ENCODE peak calls at places on chromosomes 2 and 18, in nine cellular contexts. One of them, this sample, is unnamed.

GRCh38 chr2:170578596-170578995 is 136.5 kb upstream of the SP5 start:
- DNase-seq in GM03348: no peak
- DNase-seq in activated CD8-positive, alpha-beta memory T cell treated with anti-CD3 and anti-CD28 coated beads for 48 hours: no peak
- DNase-seq in stimulated activated CD4-positive, alpha-beta T cell treated with anti-CD3 and anti-CD28 coated beads, Interleukin-2, amount 100 ng/mL, for 48 hours: no peak
- DNase-seq in NCI-H1105: no peak
- DNase-seq in nephron progenitor cell: no peak
- DNase-seq in stimulated activated CD8-positive, alpha-beta memory T cell treated with anti-CD3 and anti-CD28 coated beads, Interleukin-12 subunit alpha, Interleukin-12 subunit beta, amount 100 ng/mL, for 1 hour: no peak
- DNase-seq in body of pancreas: no peak
- DNase-seq in Peyer's patch: no peak
- DNase-seq in this sample: no peak

GRCh38 chr2:120433816-120434290 is 87.9 kb downstream of the INHBB start:
- DNase-seq in stimulated activated CD4-positive, alpha-beta T cell treated with anti-CD3 and anti-CD28 coated beads, Interleukin-2, amount 100 ng/mL, for 48 hours: no peak
- DNase-seq in GM03348: no peak
- DNase-seq in nephron progenitor cell: no peak
- DNase-seq in NCI-H1105: no peak
- DNase-seq in Peyer's patch: no peak
- DNase-seq in stimulated activated CD8-positive, alpha-beta memory T cell treated with anti-CD3 and anti-CD28 coated beads, Interleukin-12 subunit alpha, Interleukin-12 subunit beta, amount 100 ng/mL, for 1 hour: no peak
- DNase-seq in body of pancreas: no peak
- DNase-seq in activated CD8-positive, alpha-beta memory T cell treated with anti-CD3 and anti-CD28 coated beads for 48 hours: no peak
- DNase-seq in this sample: no peak

GRCh38 chr2:101307503-101307902 is 998 bp downstream of the RNF149 start:
- DNase-seq in activated CD8-positive, alpha-beta memory T cell treated with anti-CD3 and anti-CD28 coated beads for 48 hours: no peak
- DNase-seq in Peyer's patch: no peak
- DNase-seq in stimulated activated CD8-positive, alpha-beta memory T cell treated with anti-CD3 and anti-CD28 coated beads, Interleukin-12 subunit alpha, Interleukin-12 subunit beta, amount 100 ng/mL, for 1 hour: no peak
- DNase-seq in stimulated activated CD4-positive, alpha-beta T cell treated with anti-CD3 and anti-CD28 coated beads, Interleukin-2, amount 100 ng/mL, for 48 hours: no peak
- DNase-seq in body of pancreas: no peak
- DNase-seq in nephron progenitor cell: no peak
- DNase-seq in GM03348: no peak
- DNase-seq in NCI-H1105: no peak
- DNase-seq in this sample: no peak

GRCh38 chr2:122145805-122146204 is 390.4 kb downstream of the TSN start:
- DNase-seq in activated CD8-positive, alpha-beta memory T cell treated with anti-CD3 and anti-CD28 coated beads for 48 hours: no peak
- DNase-seq in stimulated activated CD4-positive, alpha-beta T cell treated with anti-CD3 and anti-CD28 coated beads, Interleukin-2, amount 100 ng/mL, for 48 hours: no peak
- DNase-seq in GM03348: no peak
- DNase-seq in stimulated activated CD8-positive, alpha-beta memory T cell treated with anti-CD3 and anti-CD28 coated beads, Interleukin-12 subunit alpha, Interleukin-12 subunit beta, amount 100 ng/mL, for 1 hour: no peak
- DNase-seq in Peyer's patch: no peak
- DNase-seq in body of pancreas: no peak
- DNase-seq in nephron progenitor cell: no peak
- DNase-seq in NCI-H1105: no peak
- DNase-seq in this sample: no peak

GRCh38 chr18:22517356-22517755 is 99.6 kb upstream of the CTAGE1 start:
- DNase-seq in stimulated activated CD8-positive, alpha-beta memory T cell treated with anti-CD3 and anti-CD28 coated beads, Interleukin-12 subunit alpha, Interleukin-12 subunit beta, amount 100 ng/mL, for 1 hour: no peak
- DNase-seq in stimulated activated CD4-positive, alpha-beta T cell treated with anti-CD3 and anti-CD28 coated beads, Interleukin-2, amount 100 ng/mL, for 48 hours: no peak
- DNase-seq in body of pancreas: no peak
- DNase-seq in activated CD8-positive, alpha-beta memory T cell treated with anti-CD3 and anti-CD28 coated beads for 48 hours: no peak
- DNase-seq in Peyer's patch: no peak
- DNase-seq in nephron progenitor cell: no peak
- DNase-seq in NCI-H1105: no peak
- DNase-seq in GM03348: no peak
- DNase-seq in this sample: no peak

GRCh38 chr2:143371616-143372015 is 242.4 kb downstream of the ARHGAP15 start:
- DNase-seq in activated CD8-positive, alpha-beta memory T cell treated with anti-CD3 and anti-CD28 coated beads for 48 hours: no peak
- DNase-seq in nephron progenitor cell: no peak
- DNase-seq in stimulated activated CD4-positive, alpha-beta T cell treated with anti-CD3 and anti-CD28 coated beads, Interleukin-2, amount 100 ng/mL, for 48 hours: no peak
- DNase-seq in stimulated activated CD8-positive, alpha-beta memory T cell treated with anti-CD3 and anti-CD28 coated beads, Interleukin-12 subunit alpha, Interleukin-12 subunit beta, amount 100 ng/mL, for 1 hour: no peak
- DNase-seq in NCI-H1105: no peak
- DNase-seq in GM03348: no peak
- DNase-seq in Peyer's patch: no peak
- DNase-seq in body of pancreas: no peak
- DNase-seq in this sample: no peak

GRCh38 chr2:16188256-16188890 is 248.0 kb downstream of the MYCN start:
- DNase-seq in stimulated activated CD8-positive, alpha-beta memory T cell treated with anti-CD3 and anti-CD28 coated beads, Interleukin-12 subunit alpha, Interleukin-12 subunit beta, amount 100 ng/mL, for 1 hour: no peak
- DNase-seq in Peyer's patch: no peak
- DNase-seq in stimulated activated CD4-positive, alpha-beta T cell treated with anti-CD3 and anti-CD28 coated beads, Interleukin-2, amount 100 ng/mL, for 48 hours: no peak
- DNase-seq in body of pancreas: no peak
- DNase-seq in activated CD8-positive, alpha-beta memory T cell treated with anti-CD3 and anti-CD28 coated beads for 48 hours: no peak
- DNase-seq in NCI-H1105: no peak
- DNase-seq in nephron progenitor cell: no peak
- DNase-seq in GM03348: no peak
- DNase-seq in this sample: no peak

GRCh38 chr2:216492951-216493685 is 5.5 kb upstream of the RPL37A start:
- DNase-seq in nephron progenitor cell: peak; percentile 24
- DNase-seq in Peyer's patch: no peak
- DNase-seq in NCI-H1105: no peak
- DNase-seq in GM03348: peak; percentile 66
- DNase-seq in stimulated activated CD8-positive, alpha-beta memory T cell treated with anti-CD3 and anti-CD28 coated beads, Interleukin-12 subunit alpha, Interleukin-12 subunit beta, amount 100 ng/mL, for 1 hour: no peak
- DNase-seq in body of pancreas: no peak
- DNase-seq in stimulated activated CD4-positive, alpha-beta T cell treated with anti-CD3 and anti-CD28 coated beads, Interleukin-2, amount 100 ng/mL, for 48 hours: no peak
- DNase-seq in activated CD8-positive, alpha-beta memory T cell treated with anti-CD3 and anti-CD28 coated beads for 48 hours: no peak
- DNase-seq in this sample: no peak

GRCh38 chr2:46769809-46770208 is 145.8 kb downstream of the MCFD2 start:
- DNase-seq in stimulated activated CD8-positive, alpha-beta memory T cell treated with anti-CD3 and anti-CD28 coated beads, Interleukin-12 subunit alpha, Interleukin-12 subunit beta, amount 100 ng/mL, for 1 hour: no peak
- DNase-seq in nephron progenitor cell: no peak
- DNase-seq in activated CD8-positive, alpha-beta memory T cell treated with anti-CD3 and anti-CD28 coated beads for 48 hours: no peak
- DNase-seq in NCI-H1105: no peak
- DNase-seq in Peyer's patch: no peak
- DNase-seq in stimulated activated CD4-positive, alpha-beta T cell treated with anti-CD3 and anti-CD28 coated beads, Interleukin-2, amount 100 ng/mL, for 48 hours: no peak
- DNase-seq in GM03348: no peak
- DNase-seq in body of pancreas: no peak
- DNase-seq in this sample: no peak

GRCh38 chr18:45056907-45057306 is 376.2 kb downstream of the SETBP1 start:
- DNase-seq in GM03348: no peak
- DNase-seq in Peyer's patch: no peak
- DNase-seq in nephron progenitor cell: no peak
- DNase-seq in stimulated activated CD4-positive, alpha-beta T cell treated with anti-CD3 and anti-CD28 coated beads, Interleukin-2, amount 100 ng/mL, for 48 hours: no peak
- DNase-seq in NCI-H1105: no peak
- DNase-seq in body of pancreas: no peak
- DNase-seq in stimulated activated CD8-positive, alpha-beta memory T cell treated with anti-CD3 and anti-CD28 coated beads, Interleukin-12 subunit alpha, Interleukin-12 subunit beta, amount 100 ng/mL, for 1 hour: no peak
- DNase-seq in activated CD8-positive, alpha-beta memory T cell treated with anti-CD3 and anti-CD28 coated beads for 48 hours: no peak
- DNase-seq in this sample: no peak

GRCh38 chr2:171146071-171146470 is 14.6 kb downstream of the TLK1 start:
- DNase-seq in body of pancreas: no peak
- DNase-seq in GM03348: no peak
- DNase-seq in stimulated activated CD4-positive, alpha-beta T cell treated with anti-CD3 and anti-CD28 coated beads, Interleukin-2, amount 100 ng/mL, for 48 hours: no peak
- DNase-seq in stimulated activated CD8-positive, alpha-beta memory T cell treated with anti-CD3 and anti-CD28 coated beads, Interleukin-12 subunit alpha, Interleukin-12 subunit beta, amount 100 ng/mL, for 1 hour: no peak
- DNase-seq in nephron progenitor cell: no peak
- DNase-seq in Peyer's patch: no peak
- DNase-seq in NCI-H1105: no peak
- DNase-seq in activated CD8-positive, alpha-beta memory T cell treated with anti-CD3 and anti-CD28 coated beads for 48 hours: no peak
- DNase-seq in this sample: no peak

GRCh38 chr2:72619622-72620021 is 206.2 kb downstream of the EXOC6B start:
- DNase-seq in stimulated activated CD8-positive, alpha-beta memory T cell treated with anti-CD3 and anti-CD28 coated beads, Interleukin-12 subunit alpha, Interleukin-12 subunit beta, amount 100 ng/mL, for 1 hour: no peak
- DNase-seq in nephron progenitor cell: peak; percentile 23
- DNase-seq in Peyer's patch: no peak
- DNase-seq in body of pancreas: no peak
- DNase-seq in NCI-H1105: no peak
- DNase-seq in activated CD8-positive, alpha-beta memory T cell treated with anti-CD3 and anti-CD28 coated beads for 48 hours: no peak
- DNase-seq in stimulated activated CD4-positive, alpha-beta T cell treated with anti-CD3 and anti-CD28 coated beads, Interleukin-2, amount 100 ng/mL, for 48 hours: no peak
- DNase-seq in GM03348: no peak
- DNase-seq in this sample: no peak

GRCh38 chr2:96134421-96134820 is 3.9 kb downstream of the ASTL start:
- DNase-seq in activated CD8-positive, alpha-beta memory T cell treated with anti-CD3 and anti-CD28 coated beads for 48 hours: no peak
- DNase-seq in NCI-H1105: no peak
- DNase-seq in Peyer's patch: no peak
- DNase-seq in stimulated activated CD8-positive, alpha-beta memory T cell treated with anti-CD3 and anti-CD28 coated beads, Interleukin-12 subunit alpha, Interleukin-12 subunit beta, amount 100 ng/mL, for 1 hour: no peak
- DNase-seq in stimulated activated CD4-positive, alpha-beta T cell treated with anti-CD3 and anti-CD28 coated beads, Interleukin-2, amount 100 ng/mL, for 48 hours: no peak
- DNase-seq in nephron progenitor cell: no peak
- DNase-seq in body of pancreas: no peak
- DNase-seq in GM03348: no peak
- DNase-seq in this sample: no peak

GRCh38 chr2:127661072-127661618 is 14.2 kb downstream of the LIMS2 start:
- DNase-seq in Peyer's patch: peak; percentile 34
- DNase-seq in activated CD8-positive, alpha-beta memory T cell treated with anti-CD3 and anti-CD28 coated beads for 48 hours: no peak
- DNase-seq in NCI-H1105: no peak
- DNase-seq in nephron progenitor cell: no peak
- DNase-seq in stimulated activated CD8-positive, alpha-beta memory T cell treated with anti-CD3 and anti-CD28 coated beads, Interleukin-12 subunit alpha, Interleukin-12 subunit beta, amount 100 ng/mL, for 1 hour: no peak
- DNase-seq in GM03348: no peak
- DNase-seq in body of pancreas: no peak
- DNase-seq in stimulated activated CD4-positive, alpha-beta T cell treated with anti-CD3 and anti-CD28 coated beads, Interleukin-2, amount 100 ng/mL, for 48 hours: no peak
- DNase-seq in this sample: no peak

GRCh38 chr18:43893001-43893637 is 615.8 kb upstream of the SYT4 start:
- DNase-seq in nephron progenitor cell: peak; percentile 32
- DNase-seq in NCI-H1105: no peak
- DNase-seq in stimulated activated CD4-positive, alpha-beta T cell treated with anti-CD3 and anti-CD28 coated beads, Interleukin-2, amount 100 ng/mL, for 48 hours: no peak
- DNase-seq in GM03348: peak; percentile 43
- DNase-seq in body of pancreas: no peak
- DNase-seq in activated CD8-positive, alpha-beta memory T cell treated with anti-CD3 and anti-CD28 coated beads for 48 hours: no peak
- DNase-seq in Peyer's patch: no peak
- DNase-seq in stimulated activated CD8-positive, alpha-beta memory T cell treated with anti-CD3 and anti-CD28 coated beads, Interleukin-12 subunit alpha, Interleukin-12 subunit beta, amount 100 ng/mL, for 1 hour: no peak
- DNase-seq in this sample: no peak

GRCh38 chr2:69518836-69519235 is 81.6 kb upstream of the NFU1 start:
- DNase-seq in stimulated activated CD4-positive, alpha-beta T cell treated with anti-CD3 and anti-CD28 coated beads, Interleukin-2, amount 100 ng/mL, for 48 hours: no peak
- DNase-seq in stimulated activated CD8-positive, alpha-beta memory T cell treated with anti-CD3 and anti-CD28 coated beads, Interleukin-12 subunit alpha, Interleukin-12 subunit beta, amount 100 ng/mL, for 1 hour: no peak
- DNase-seq in activated CD8-positive, alpha-beta memory T cell treated with anti-CD3 and anti-CD28 coated beads for 48 hours: no peak
- DNase-seq in body of pancreas: no peak
- DNase-seq in NCI-H1105: no peak
- DNase-seq in nephron progenitor cell: peak; percentile 28
- DNase-seq in Peyer's patch: no peak
- DNase-seq in GM03348: no peak
- DNase-seq in this sample: peak; percentile 56

GRCh38 chr2:42835577-42836371 is 43.4 kb upstream of the HAAO start:
- DNase-seq in nephron progenitor cell: no peak
- DNase-seq in activated CD8-positive, alpha-beta memory T cell treated with anti-CD3 and anti-CD28 coated beads for 48 hours: no peak
- DNase-seq in body of pancreas: peak; percentile 31
- DNase-seq in NCI-H1105: no peak
- DNase-seq in Peyer's patch: no peak
- DNase-seq in stimulated activated CD4-positive, alpha-beta T cell treated with anti-CD3 and anti-CD28 coated beads, Interleukin-2, amount 100 ng/mL, for 48 hours: no peak
- DNase-seq in stimulated activated CD8-positive, alpha-beta memory T cell treated with anti-CD3 and anti-CD28 coated beads, Interleukin-12 subunit alpha, Interleukin-12 subunit beta, amount 100 ng/mL, for 1 hour: no peak
- DNase-seq in GM03348: peak; percentile 91
- DNase-seq in this sample: no peak

GRCh38 chr2:124501575-124502152 is 476.6 kb downstream of the CNTNAP5 start:
- DNase-seq in NCI-H1105: no peak
- DNase-seq in GM03348: no peak
- DNase-seq in Peyer's patch: no peak
- DNase-seq in body of pancreas: no peak
- DNase-seq in stimulated activated CD4-positive, alpha-beta T cell treated with anti-CD3 and anti-CD28 coated beads, Interleukin-2, amount 100 ng/mL, for 48 hours: no peak
- DNase-seq in activated CD8-positive, alpha-beta memory T cell treated with anti-CD3 and anti-CD28 coated beads for 48 hours: no peak
- DNase-seq in stimulated activated CD8-positive, alpha-beta memory T cell treated with anti-CD3 and anti-CD28 coated beads, Interleukin-12 subunit alpha, Interleukin-12 subunit beta, amount 100 ng/mL, for 1 hour: no peak
- DNase-seq in nephron progenitor cell: no peak
- DNase-seq in this sample: no peak

GRCh38 chr2:181904022-181904632 is 12.6 kb downstream of the ITPRID2 start:
- DNase-seq in stimulated activated CD8-positive, alpha-beta memory T cell treated with anti-CD3 and anti-CD28 coated beads, Interleukin-12 subunit alpha, Interleukin-12 subunit beta, amount 100 ng/mL, for 1 hour: no peak
- DNase-seq in body of pancreas: no peak
- DNase-seq in NCI-H1105: no peak
- DNase-seq in activated CD8-positive, alpha-beta memory T cell treated with anti-CD3 and anti-CD28 coated beads for 48 hours: no peak
- DNase-seq in stimulated activated CD4-positive, alpha-beta T cell treated with anti-CD3 and anti-CD28 coated beads, Interleukin-2, amount 100 ng/mL, for 48 hours: no peak
- DNase-seq in nephron progenitor cell: peak; percentile 4
- DNase-seq in Peyer's patch: no peak
- DNase-seq in GM03348: peak; percentile 29
- DNase-seq in this sample: peak; percentile 38

GRCh38 chr2:219698684-219699439 is 71.4 kb downstream of the SLC4A3 start:
- DNase-seq in stimulated activated CD8-positive, alpha-beta memory T cell treated with anti-CD3 and anti-CD28 coated beads, Interleukin-12 subunit alpha, Interleukin-12 subunit beta, amount 100 ng/mL, for 1 hour: no peak
- DNase-seq in Peyer's patch: no peak
- DNase-seq in body of pancreas: no peak
- DNase-seq in stimulated activated CD4-positive, alpha-beta T cell treated with anti-CD3 and anti-CD28 coated beads, Interleukin-2, amount 100 ng/mL, for 48 hours: no peak
- DNase-seq in activated CD8-positive, alpha-beta memory T cell treated with anti-CD3 and anti-CD28 coated beads for 48 hours: no peak
- DNase-seq in GM03348: no peak
- DNase-seq in nephron progenitor cell: no peak
- DNase-seq in NCI-H1105: no peak
- DNase-seq in this sample: no peak

GRCh38 chr2:105683145-105683544 is 61.6 kb upstream of the NCK2 start:
- DNase-seq in NCI-H1105: no peak
- DNase-seq in GM03348: no peak
- DNase-seq in activated CD8-positive, alpha-beta memory T cell treated with anti-CD3 and anti-CD28 coated beads for 48 hours: no peak
- DNase-seq in stimulated activated CD8-positive, alpha-beta memory T cell treated with anti-CD3 and anti-CD28 coated beads, Interleukin-12 subunit alpha, Interleukin-12 subunit beta, amount 100 ng/mL, for 1 hour: no peak
- DNase-seq in stimulated activated CD4-positive, alpha-beta T cell treated with anti-CD3 and anti-CD28 coated beads, Interleukin-2, amount 100 ng/mL, for 48 hours: no peak
- DNase-seq in nephron progenitor cell: no peak
- DNase-seq in body of pancreas: no peak
- DNase-seq in Peyer's patch: no peak
- DNase-seq in this sample: no peak

GRCh38 chr2:218465987-218466633 is 47.2 kb downstream of the VIL1 start:
- DNase-seq in GM03348: peak; percentile 56
- DNase-seq in Peyer's patch: no peak
- DNase-seq in stimulated activated CD4-positive, alpha-beta T cell treated with anti-CD3 and anti-CD28 coated beads, Interleukin-2, amount 100 ng/mL, for 48 hours: no peak
- DNase-seq in nephron progenitor cell: no peak
- DNase-seq in activated CD8-positive, alpha-beta memory T cell treated with anti-CD3 and anti-CD28 coated beads for 48 hours: no peak
- DNase-seq in stimulated activated CD8-positive, alpha-beta memory T cell treated with anti-CD3 and anti-CD28 coated beads, Interleukin-12 subunit alpha, Interleukin-12 subunit beta, amount 100 ng/mL, for 1 hour: no peak
- DNase-seq in body of pancreas: no peak
- DNase-seq in NCI-H1105: no peak
- DNase-seq in this sample: no peak